ENCODE peak calls at places on chromosomes 5 and 9, in eight cellular contexts. J is iris pigment epithelial cell; N is sciatic nerve; A is M059J; B is H54; E is amygdala; C is activated T-helper 9 cell treated with anti-CD3 and anti-CD28 coated beads, Interleukin-2, amount 50 U/mL, for 16 hours; P is KBM-7. G is an unnamed sample.

GRCh38 chr5:32027093-32027716 is 146.9 kb downstream of the GOLPH3 start:
- DNase-seq in J (no peak), N (no peak), A (peak; percentile 73), B (no peak), E (no peak), C (no peak), P (no peak), G (no peak)

GRCh38 chr9:93903886-93904648 is 51.1 kb downstream of the BARX1 start:
- DNase-seq in J (no peak), N (no peak), A (no peak), B (no peak), E (no peak), C (no peak), P (no peak), G (no peak)

GRCh38 chr9:135456436-135457104 is 23.0 kb upstream of the PPP1R26 start:
- DNase-seq in J (no peak), N (no peak), A (no peak), B (no peak), E (no peak), C (no peak), P (no peak), G (no peak)

GRCh38 chr5:91020065-91020800 is 362.9 kb downstream of the ARRDC3 start:
- DNase-seq in J (peak; percentile 90), N (no peak), A (no peak), B (no peak), E (no peak), C (no peak), P (no peak), G (no peak)

GRCh38 chr5:146368137-146368536 is 29.5 kb downstream of the POU4F3 start:
- DNase-seq in J (peak; percentile 55), N (no peak), A (peak; percentile 51), B (no peak), E (no peak), C (no peak), P (no peak), G (no peak)

GRCh38 chr9:97411789-97412627 is at the start of gene TDRD7:
- DNase-seq in J (peak; percentile 65), N (peak; percentile 94), A (peak; percentile 73), B (peak; percentile 98), E (peak; percentile 51), C (peak; percentile 91), P (peak; percentile 85), G (peak; percentile 91)

GRCh38 chr9:21559402-21560280 is 77.5 kb upstream of the IFNE start:
- DNase-seq in J (peak; percentile 65), N (peak; percentile 53), A (peak; percentile 81), B (no peak), E (no peak), C (peak; percentile 32), P (peak; percentile 14), G (peak; percentile 5)

GRCh38 chr9:89185980-89186379 is 7.4 kb upstream of the SHC3 start:
- DNase-seq in J (peak; percentile 11), N (no peak), A (peak; percentile 54), B (peak; percentile 55), E (no peak), C (no peak), P (peak; percentile 16), G (no peak)

GRCh38 chr5:94691947-94692346 is 73.5 kb downstream of the SLF1 start:
- DNase-seq in J (peak; percentile 94), N (no peak), A (peak; percentile 90), B (no peak), E (no peak), C (no peak), P (no peak), G (no peak)

GRCh38 chr9:98146101-98146991 is 27.3 kb upstream of the TRIM14 start:
- DNase-seq in J (peak; percentile 62), N (no peak), A (peak; percentile 85), B (peak; percentile 81), E (no peak), C (no peak), P (peak; percentile 80), G (no peak)

GRCh38 chr5:148880696-148881095 is 54.3 kb downstream of the ADRB2 start:
- DNase-seq in J (no peak), N (no peak), A (no peak), B (no peak), E (no peak), C (no peak), P (no peak), G (no peak)

GRCh38 chr5:156149203-156149602 is 177.8 kb upstream of the SGCD start:
- DNase-seq in J (no peak), N (no peak), A (no peak), B (no peak), E (no peak), C (no peak), P (no peak), G (no peak)

GRCh38 chr5:95631991-95632675 is 12.2 kb downstream of the GPR150 start:
- DNase-seq in J (peak; percentile 88), N (no peak), A (peak; percentile 89), B (no peak), E (no peak), C (peak; percentile 63), P (peak; percentile 51), G (no peak)

GRCh38 chr9:124212381-124213050 is 45.2 kb upstream of the NEK6 start:
- DNase-seq in J (peak; percentile 59), N (peak; percentile 40), A (peak; percentile 81), B (peak; percentile 67), E (no peak), C (no peak), P (no peak), G (no peak)

GRCh38 chr5:98933446-98934072 is 4.8 kb upstream of the CHD1 start:
- DNase-seq in J (no peak), N (no peak), A (no peak), B (no peak), E (no peak), C (no peak), P (peak; percentile 91), G (no peak)

GRCh38 chr5:137075163-137075970 is 423.8 kb downstream of the SPOCK1 start:
- DNase-seq in J (peak; percentile 7), N (no peak), A (peak; percentile 75), B (peak; percentile 78), E (no peak), C (no peak), P (peak; percentile 37), G (peak; percentile 28)

GRCh38 chr5:139708877-139709586 is 60.9 kb downstream of the CXXC5 start:
- DNase-seq in J (peak; percentile 56), N (peak; percentile 70), A (peak; percentile 97), B (peak; percentile 91), E (no peak), C (no peak), P (peak; percentile 87), G (no peak)

GRCh38 chr9:101708855-101709254 is 29.6 kb downstream of the GRIN3A start:
- DNase-seq in J (no peak), N (no peak), A (no peak), B (no peak), E (no peak), C (no peak), P (no peak), G (no peak)

GRCh38 chr5:135608761-135609443 is 30.1 kb upstream of the CXCL14 start:
- DNase-seq in J (no peak), N (no peak), A (no peak), B (no peak), E (no peak), C (no peak), P (no peak), G (no peak)

GRCh38 chr9:91817493-91818225 is 132.4 kb downstream of the ROR2 start:
- DNase-seq in J (peak; percentile 87), N (no peak), A (peak; percentile 63), B (no peak), E (no peak), C (no peak), P (no peak), G (no peak)

GRCh38 chr9:135184661-135185459 is 97.4 kb downstream of the OLFM1 start:
- DNase-seq in J (no peak), N (no peak), A (no peak), B (no peak), E (no peak), C (no peak), P (no peak), G (no peak)

GRCh38 chr9:114662081-114662989 is 4.7 kb upstream of the TEX53 start:
- DNase-seq in J (peak; percentile 27), N (peak; percentile 63), A (peak; percentile 46), B (peak; percentile 54), E (no peak), C (peak; percentile 33), P (peak; percentile 58), G (peak; percentile 56)

GRCh38 chr5:171420429-171421231 is 1.2 kb downstream of the FGF18 start:
- DNase-seq in J (peak; percentile 85), N (peak; percentile 90), A (peak; percentile 52), B (no peak), E (no peak), C (no peak), P (no peak), G (no peak)

GRCh38 chr5:73336366-73336765 is 112.2 kb downstream of the FOXD1 start:
- DNase-seq in J (no peak), N (no peak), A (no peak), B (no peak), E (no peak), C (no peak), P (no peak), G (no peak)